ENCODE peak calls at places on chromosomes 2 and 18, in six cellular contexts. One of them, this sample, is unnamed.

GRCh38 chr2:165539985-165540384 is 70.5 kb downstream of the CSRNP3 start:
- DNase-seq in activated naive CD4-positive, alpha-beta T cell: no peak
- DNase-seq in Kasumi-1: no peak
- DNase-seq in ovary: no peak
- DNase-seq in mesendoderm: no peak
- DNase-seq in amygdala: no peak
- DNase-seq in this sample: no peak

GRCh38 chr2:104046466-104046865 is 807.4 kb upstream of the POU3F3 start:
- DNase-seq in activated naive CD4-positive, alpha-beta T cell: no peak
- DNase-seq in Kasumi-1: no peak
- DNase-seq in ovary: no peak
- DNase-seq in mesendoderm: no peak
- DNase-seq in amygdala: no peak
- DNase-seq in this sample: no peak

GRCh38 chr2:206020151-206020550 is 65.8 kb downstream of the INO80D start:
- DNase-seq in activated naive CD4-positive, alpha-beta T cell: no peak
- DNase-seq in Kasumi-1: no peak
- DNase-seq in ovary: no peak
- DNase-seq in mesendoderm: no peak
- DNase-seq in amygdala: no peak
- DNase-seq in this sample: no peak

GRCh38 chr2:182097571-182097970 is 111.9 kb downstream of the PPP1R1C start:
- DNase-seq in activated naive CD4-positive, alpha-beta T cell: no peak
- DNase-seq in Kasumi-1: no peak
- DNase-seq in ovary: no peak
- DNase-seq in mesendoderm: no peak
- DNase-seq in amygdala: no peak
- DNase-seq in this sample: no peak

GRCh38 chr2:28802975-28803429 is 7.6 kb upstream of the SPDYA start:
- DNase-seq in activated naive CD4-positive, alpha-beta T cell: no peak
- DNase-seq in Kasumi-1: no peak
- DNase-seq in ovary: no peak
- DNase-seq in mesendoderm: peak
- DNase-seq in amygdala: no peak
- DNase-seq in this sample: no peak

GRCh38 chr18:7532942-7533341 is 34.2 kb upstream of the PTPRM start:
- DNase-seq in activated naive CD4-positive, alpha-beta T cell: no peak
- DNase-seq in Kasumi-1: no peak
- DNase-seq in ovary: no peak
- DNase-seq in mesendoderm: peak
- DNase-seq in amygdala: no peak
- DNase-seq in this sample: no peak

GRCh38 chr2:240784629-240785423 is 35.2 kb downstream of the KIF1A start:
- DNase-seq in activated naive CD4-positive, alpha-beta T cell: no peak
- DNase-seq in Kasumi-1: no peak
- DNase-seq in ovary: peak
- DNase-seq in mesendoderm: no peak
- DNase-seq in amygdala: no peak
- DNase-seq in this sample: no peak

GRCh38 chr2:203586696-203587095 is 51.6 kb upstream of the RAPH1 start:
- DNase-seq in activated naive CD4-positive, alpha-beta T cell: no peak
- DNase-seq in Kasumi-1: no peak
- DNase-seq in ovary: no peak
- DNase-seq in mesendoderm: peak
- DNase-seq in amygdala: no peak
- DNase-seq in this sample: no peak

GRCh38 chr2:63287961-63288360 is 237.3 kb downstream of the OTX1 start:
- DNase-seq in activated naive CD4-positive, alpha-beta T cell: no peak
- DNase-seq in Kasumi-1: no peak
- DNase-seq in ovary: no peak
- DNase-seq in mesendoderm: no peak
- DNase-seq in amygdala: no peak
- DNase-seq in this sample: no peak

GRCh38 chr2:201218780-201219179 is 35.8 kb downstream of the CASP10 start:
- DNase-seq in activated naive CD4-positive, alpha-beta T cell: no peak
- DNase-seq in Kasumi-1: no peak
- DNase-seq in ovary: no peak
- DNase-seq in mesendoderm: no peak
- DNase-seq in amygdala: no peak
- DNase-seq in this sample: no peak

GRCh38 chr2:196176142-196176738 is 4.9 kb upstream of the STK17B start:
- DNase-seq in activated naive CD4-positive, alpha-beta T cell: peak
- DNase-seq in Kasumi-1: no peak
- DNase-seq in ovary: no peak
- DNase-seq in mesendoderm: no peak
- DNase-seq in amygdala: no peak
- DNase-seq in this sample: peak

GRCh38 chr18:42706618-42707017 is 408.9 kb downstream of the RIT2 start:
- DNase-seq in activated naive CD4-positive, alpha-beta T cell: no peak
- DNase-seq in Kasumi-1: no peak
- DNase-seq in ovary: no peak
- DNase-seq in mesendoderm: peak
- DNase-seq in amygdala: no peak
- DNase-seq in this sample: peak

GRCh38 chr2:172098650-172099471 is 3.8 kb downstream of the DLX2 start:
- DNase-seq in activated naive CD4-positive, alpha-beta T cell: no peak
- DNase-seq in Kasumi-1: peak
- DNase-seq in ovary: peak
- DNase-seq in mesendoderm: peak
- DNase-seq in amygdala: no peak
- DNase-seq in this sample: no peak

GRCh38 chr2:239049421-239050251 is 201.8 kb downstream of the TWIST2 start:
- DNase-seq in activated naive CD4-positive, alpha-beta T cell: no peak
- DNase-seq in Kasumi-1: no peak
- DNase-seq in ovary: peak
- DNase-seq in mesendoderm: no peak
- DNase-seq in amygdala: no peak
- DNase-seq in this sample: no peak

GRCh38 chr2:211458974-211459373 is 902.6 kb downstream of the CPS1 start:
- DNase-seq in activated naive CD4-positive, alpha-beta T cell: no peak
- DNase-seq in Kasumi-1: no peak
- DNase-seq in ovary: no peak
- DNase-seq in mesendoderm: no peak
- DNase-seq in amygdala: no peak
- DNase-seq in this sample: no peak